ENCODE peak calls at places on chromosome 9, in nine cellular contexts. One of them, this sample, is unnamed.

GRCh38 chr9:86783884-86784283 is 163.4 kb downstream of the GAS1 start:
- DNase-seq in CD8-positive, alpha-beta T cell: no peak
- DNase-seq in lower lobe of right lung: no peak
- DNase-seq in effector memory CD4-positive, alpha-beta T cell: no peak
- DNase-seq in lung: no peak
- DNase-seq in left ventricle myocardium inferior: no peak
- DNase-seq in IMR-90: peak; percentile 90
- DNase-seq in colonic mucosa: no peak
- DNase-seq in sigmoid colon: no peak
- DNase-seq in this sample: no peak

GRCh38 chr9:95772320-95773060 is 103.0 kb upstream of the ERCC6L2 start:
- DNase-seq in CD8-positive, alpha-beta T cell: no peak
- DNase-seq in lower lobe of right lung: no peak
- DNase-seq in effector memory CD4-positive, alpha-beta T cell: no peak
- DNase-seq in lung: peak; percentile 35
- DNase-seq in left ventricle myocardium inferior: no peak
- DNase-seq in IMR-90: peak; percentile 65
- DNase-seq in colonic mucosa: peak; percentile 76
- DNase-seq in sigmoid colon: peak; percentile 93
- DNase-seq in this sample: no peak

GRCh38 chr9:33044677-33045282 is 19.7 kb downstream of the DNAJA1 start:
- DNase-seq in CD8-positive, alpha-beta T cell: no peak
- DNase-seq in lower lobe of right lung: no peak
- DNase-seq in effector memory CD4-positive, alpha-beta T cell: no peak
- DNase-seq in lung: no peak
- DNase-seq in left ventricle myocardium inferior: no peak
- DNase-seq in IMR-90: no peak
- DNase-seq in colonic mucosa: peak; percentile 67
- DNase-seq in sigmoid colon: no peak
- DNase-seq in this sample: no peak

GRCh38 chr9:130445268-130445983 is 665 bp downstream of the ASS1 start:
- DNase-seq in CD8-positive, alpha-beta T cell: no peak
- DNase-seq in lower lobe of right lung: peak; percentile 65
- DNase-seq in effector memory CD4-positive, alpha-beta T cell: no peak
- DNase-seq in lung: peak; percentile 61
- DNase-seq in left ventricle myocardium inferior: peak; percentile 66
- DNase-seq in IMR-90: no peak
- DNase-seq in colonic mucosa: peak; percentile 78
- DNase-seq in sigmoid colon: peak; percentile 80
- DNase-seq in this sample: no peak

GRCh38 chr9:124188331-124189110 is 69.2 kb upstream of the NEK6 start:
- DNase-seq in CD8-positive, alpha-beta T cell: no peak
- DNase-seq in lower lobe of right lung: no peak
- DNase-seq in effector memory CD4-positive, alpha-beta T cell: no peak
- DNase-seq in lung: no peak
- DNase-seq in left ventricle myocardium inferior: no peak
- DNase-seq in IMR-90: no peak
- DNase-seq in colonic mucosa: peak; percentile 3
- DNase-seq in sigmoid colon: no peak
- DNase-seq in this sample: no peak

GRCh38 chr9:121200346-121200745 is 1.3 kb downstream of the RAB14 start:
- DNase-seq in CD8-positive, alpha-beta T cell: no peak
- DNase-seq in lower lobe of right lung: no peak
- DNase-seq in effector memory CD4-positive, alpha-beta T cell: no peak
- DNase-seq in lung: no peak
- DNase-seq in left ventricle myocardium inferior: no peak
- DNase-seq in IMR-90: no peak
- DNase-seq in colonic mucosa: no peak
- DNase-seq in sigmoid colon: no peak
- DNase-seq in this sample: no peak

GRCh38 chr9:70478963-70479641 is 64.6 kb upstream of the KLF9 start:
- DNase-seq in CD8-positive, alpha-beta T cell: no peak
- DNase-seq in lower lobe of right lung: peak; percentile 68
- DNase-seq in effector memory CD4-positive, alpha-beta T cell: no peak
- DNase-seq in lung: peak; percentile 63
- DNase-seq in left ventricle myocardium inferior: no peak
- DNase-seq in IMR-90: peak; percentile 68
- DNase-seq in colonic mucosa: peak; percentile 41
- DNase-seq in sigmoid colon: peak; percentile 92
- DNase-seq in this sample: no peak

GRCh38 chr9:72661401-72662135 is 140.2 kb downstream of the TMC1 start:
- DNase-seq in CD8-positive, alpha-beta T cell: no peak
- DNase-seq in lower lobe of right lung: no peak
- DNase-seq in effector memory CD4-positive, alpha-beta T cell: no peak
- DNase-seq in lung: no peak
- DNase-seq in left ventricle myocardium inferior: no peak
- DNase-seq in IMR-90: peak; percentile 64
- DNase-seq in colonic mucosa: no peak
- DNase-seq in sigmoid colon: no peak
- DNase-seq in this sample: peak; percentile 49

GRCh38 chr9:135226369-135227050 is 139.0 kb downstream of the OLFM1 start:
- DNase-seq in CD8-positive, alpha-beta T cell: no peak
- DNase-seq in lower lobe of right lung: peak; percentile 9
- DNase-seq in effector memory CD4-positive, alpha-beta T cell: no peak
- DNase-seq in lung: no peak
- DNase-seq in left ventricle myocardium inferior: peak; percentile 5
- DNase-seq in IMR-90: no peak
- DNase-seq in colonic mucosa: no peak
- DNase-seq in sigmoid colon: peak; percentile 52
- DNase-seq in this sample: no peak

GRCh38 chr9:77827104-77827784 is 179.1 kb upstream of the GNA14 start:
- DNase-seq in CD8-positive, alpha-beta T cell: no peak
- DNase-seq in lower lobe of right lung: no peak
- DNase-seq in effector memory CD4-positive, alpha-beta T cell: no peak
- DNase-seq in lung: no peak
- DNase-seq in left ventricle myocardium inferior: no peak
- DNase-seq in IMR-90: no peak
- DNase-seq in colonic mucosa: no peak
- DNase-seq in sigmoid colon: no peak
- DNase-seq in this sample: no peak

GRCh38 chr9:115775669-115776068 is 377.9 kb upstream of the PAPPA start:
- DNase-seq in CD8-positive, alpha-beta T cell: no peak
- DNase-seq in lower lobe of right lung: no peak
- DNase-seq in effector memory CD4-positive, alpha-beta T cell: no peak
- DNase-seq in lung: no peak
- DNase-seq in left ventricle myocardium inferior: no peak
- DNase-seq in IMR-90: peak; percentile 14
- DNase-seq in colonic mucosa: no peak
- DNase-seq in sigmoid colon: no peak
- DNase-seq in this sample: no peak

GRCh38 chr9:96758845-96759673 is 18.8 kb downstream of the ZNF510 start:
- DNase-seq in CD8-positive, alpha-beta T cell: no peak
- DNase-seq in lower lobe of right lung: no peak
- DNase-seq in effector memory CD4-positive, alpha-beta T cell: no peak
- DNase-seq in lung: no peak
- DNase-seq in left ventricle myocardium inferior: no peak
- DNase-seq in IMR-90: no peak
- DNase-seq in colonic mucosa: no peak
- DNase-seq in sigmoid colon: no peak
- DNase-seq in this sample: no peak

GRCh38 chr9:133449760-133450159 is 10.0 kb upstream of the CACFD1 start:
- DNase-seq in CD8-positive, alpha-beta T cell: no peak
- DNase-seq in lower lobe of right lung: no peak
- DNase-seq in effector memory CD4-positive, alpha-beta T cell: no peak
- DNase-seq in lung: no peak
- DNase-seq in left ventricle myocardium inferior: no peak
- DNase-seq in IMR-90: no peak
- DNase-seq in colonic mucosa: peak; percentile 66
- DNase-seq in sigmoid colon: no peak
- DNase-seq in this sample: peak; percentile 37

GRCh38 chr9:27586200-27586599 is 12.9 kb upstream of the C9orf72 start:
- DNase-seq in CD8-positive, alpha-beta T cell: no peak
- DNase-seq in lower lobe of right lung: no peak
- DNase-seq in effector memory CD4-positive, alpha-beta T cell: no peak
- DNase-seq in lung: no peak
- DNase-seq in left ventricle myocardium inferior: no peak
- DNase-seq in IMR-90: no peak
- DNase-seq in colonic mucosa: no peak
- DNase-seq in sigmoid colon: no peak
- DNase-seq in this sample: no peak

GRCh38 chr9:135512904-135513303 is 8.3 kb upstream of the LCN1 start:
- DNase-seq in CD8-positive, alpha-beta T cell: no peak
- DNase-seq in lower lobe of right lung: no peak
- DNase-seq in effector memory CD4-positive, alpha-beta T cell: no peak
- DNase-seq in lung: no peak
- DNase-seq in left ventricle myocardium inferior: no peak
- DNase-seq in IMR-90: peak; percentile 6
- DNase-seq in colonic mucosa: no peak
- DNase-seq in sigmoid colon: peak; percentile 49
- DNase-seq in this sample: no peak

DNA sequence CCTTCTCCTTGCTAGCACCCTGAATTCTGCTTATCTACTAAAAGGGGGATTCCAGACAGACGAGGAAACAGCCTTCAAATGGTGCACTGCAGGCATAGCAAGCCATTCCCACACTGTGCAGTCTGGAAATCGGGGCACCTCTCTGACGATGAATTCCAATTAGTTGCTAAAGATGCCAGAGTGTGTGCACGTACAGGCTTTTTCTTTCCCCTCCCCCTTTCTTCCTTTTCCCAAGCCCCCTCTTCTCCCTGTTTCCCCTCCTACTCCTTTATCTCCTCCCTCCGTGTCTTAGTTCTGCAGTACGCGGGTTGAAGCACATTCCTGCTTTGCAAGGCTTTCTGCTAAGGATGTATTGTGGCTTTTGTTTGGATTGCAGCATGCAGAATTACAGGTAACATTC is at the start of gene GPR21:
- DNase-seq in CD8-positive, alpha-beta T cell: no peak
- DNase-seq in lower lobe of right lung: no peak
- DNase-seq in effector memory CD4-positive, alpha-beta T cell: no peak
- DNase-seq in lung: no peak
- DNase-seq in left ventricle myocardium inferior: no peak
- DNase-seq in IMR-90: no peak
- DNase-seq in colonic mucosa: no peak
- DNase-seq in sigmoid colon: no peak
- DNase-seq in this sample: no peak
- H3K27ac ChIP-seq in CD8-positive, alpha-beta T cell: no peak within 1 kb of the TSS
- H3K27ac ChIP-seq in lower lobe of right lung: no peak within 1 kb of the TSS
- H3K27ac ChIP-seq in effector memory CD4-positive, alpha-beta T cell: no peak within 1 kb of the TSS
- H3K27ac ChIP-seq in lung: no peak within 1 kb of the TSS
- H3K27ac ChIP-seq in left ventricle myocardium inferior: peak within 1 kb of the TSS; percentile 46
- H3K27ac ChIP-seq in IMR-90: no peak within 1 kb of the TSS
- H3K27ac ChIP-seq in colonic mucosa: no peak within 1 kb of the TSS
- H3K27ac ChIP-seq in sigmoid colon: peak within 1 kb of the TSS; percentile 55
- H3K27ac ChIP-seq in this sample: no peak within 1 kb of the TSS

GRCh38 chr9:125515281-125515680 is 191.7 kb downstream of the MAPKAP1 start:
- DNase-seq in CD8-positive, alpha-beta T cell: no peak
- DNase-seq in lower lobe of right lung: no peak
- DNase-seq in effector memory CD4-positive, alpha-beta T cell: no peak
- DNase-seq in lung: no peak
- DNase-seq in left ventricle myocardium inferior: no peak
- DNase-seq in IMR-90: no peak
- DNase-seq in colonic mucosa: no peak
- DNase-seq in sigmoid colon: no peak
- DNase-seq in this sample: no peak

GRCh38 chr9:125514468-125514867 is 192.5 kb downstream of the MAPKAP1 start:
- DNase-seq in CD8-positive, alpha-beta T cell: no peak
- DNase-seq in lower lobe of right lung: no peak
- DNase-seq in effector memory CD4-positive, alpha-beta T cell: no peak
- DNase-seq in lung: no peak
- DNase-seq in left ventricle myocardium inferior: no peak
- DNase-seq in IMR-90: no peak
- DNase-seq in colonic mucosa: no peak
- DNase-seq in sigmoid colon: no peak
- DNase-seq in this sample: no peak

GRCh38 chr9:125516381-125516960 is 190.5 kb downstream of the MAPKAP1 start:
- DNase-seq in CD8-positive, alpha-beta T cell: no peak
- DNase-seq in lower lobe of right lung: no peak
- DNase-seq in effector memory CD4-positive, alpha-beta T cell: no peak
- DNase-seq in lung: no peak
- DNase-seq in left ventricle myocardium inferior: no peak
- DNase-seq in IMR-90: no peak
- DNase-seq in colonic mucosa: no peak
- DNase-seq in sigmoid colon: no peak
- DNase-seq in this sample: no peak

GRCh38 chr9:125519741-125520140 is 187.3 kb downstream of the MAPKAP1 start:
- DNase-seq in CD8-positive, alpha-beta T cell: no peak
- DNase-seq in lower lobe of right lung: no peak
- DNase-seq in effector memory CD4-positive, alpha-beta T cell: no peak
- DNase-seq in lung: no peak
- DNase-seq in left ventricle myocardium inferior: no peak
- DNase-seq in IMR-90: no peak
- DNase-seq in colonic mucosa: no peak
- DNase-seq in sigmoid colon: no peak
- DNase-seq in this sample: no peak

GRCh38 chr9:125517577-125517976 is 189.4 kb downstream of the MAPKAP1 start:
- DNase-seq in CD8-positive, alpha-beta T cell: no peak
- DNase-seq in lower lobe of right lung: no peak
- DNase-seq in effector memory CD4-positive, alpha-beta T cell: no peak
- DNase-seq in lung: no peak
- DNase-seq in left ventricle myocardium inferior: no peak
- DNase-seq in IMR-90: no peak
- DNase-seq in colonic mucosa: no peak
- DNase-seq in sigmoid colon: no peak
- DNase-seq in this sample: no peak
- H3K27ac ChIP-seq in CD8-positive, alpha-beta T cell: no peak overlapping the region
- H3K27ac ChIP-seq in lower lobe of right lung: no peak overlapping the region
- H3K27ac ChIP-seq in effector memory CD4-positive, alpha-beta T cell: no peak overlapping the region
- H3K27ac ChIP-seq in lung: no peak overlapping the region
- H3K27ac ChIP-seq in left ventricle myocardium inferior: no peak overlapping the region
- H3K27ac ChIP-seq in IMR-90: no peak overlapping the region
- H3K27ac ChIP-seq in colonic mucosa: no peak overlapping the region
- H3K27ac ChIP-seq in sigmoid colon: no peak overlapping the region
- H3K27ac ChIP-seq in this sample: no peak overlapping the region

GRCh38 chr9:136865768-136866103 is 372 bp downstream of the EDF1 start:
- DNase-seq in CD8-positive, alpha-beta T cell: no peak
- DNase-seq in lower lobe of right lung: peak; percentile 60
- DNase-seq in effector memory CD4-positive, alpha-beta T cell: no peak
- DNase-seq in lung: peak; percentile 50
- DNase-seq in left ventricle myocardium inferior: no peak
- DNase-seq in IMR-90: no peak
- DNase-seq in colonic mucosa: peak; percentile 69
- DNase-seq in sigmoid colon: peak; percentile 74
- DNase-seq in this sample: no peak
- H3K27ac ChIP-seq in CD8-positive, alpha-beta T cell: peak overlapping the region; percentile 80
- H3K27ac ChIP-seq in lower lobe of right lung: peak overlapping the region; percentile 94
- H3K27ac ChIP-seq in effector memory CD4-positive, alpha-beta T cell: peak overlapping the region; percentile 92
- H3K27ac ChIP-seq in lung: peak overlapping the region; percentile 96
- H3K27ac ChIP-seq in left ventricle myocardium inferior: peak overlapping the region; percentile 95
- H3K27ac ChIP-seq in IMR-90: peak overlapping the region; percentile 76
- H3K27ac ChIP-seq in colonic mucosa: peak overlapping the region; percentile 82
- H3K27ac ChIP-seq in sigmoid colon: peak overlapping the region; percentile 93
- H3K27ac ChIP-seq in this sample: peak overlapping the region; percentile 60

DNA sequence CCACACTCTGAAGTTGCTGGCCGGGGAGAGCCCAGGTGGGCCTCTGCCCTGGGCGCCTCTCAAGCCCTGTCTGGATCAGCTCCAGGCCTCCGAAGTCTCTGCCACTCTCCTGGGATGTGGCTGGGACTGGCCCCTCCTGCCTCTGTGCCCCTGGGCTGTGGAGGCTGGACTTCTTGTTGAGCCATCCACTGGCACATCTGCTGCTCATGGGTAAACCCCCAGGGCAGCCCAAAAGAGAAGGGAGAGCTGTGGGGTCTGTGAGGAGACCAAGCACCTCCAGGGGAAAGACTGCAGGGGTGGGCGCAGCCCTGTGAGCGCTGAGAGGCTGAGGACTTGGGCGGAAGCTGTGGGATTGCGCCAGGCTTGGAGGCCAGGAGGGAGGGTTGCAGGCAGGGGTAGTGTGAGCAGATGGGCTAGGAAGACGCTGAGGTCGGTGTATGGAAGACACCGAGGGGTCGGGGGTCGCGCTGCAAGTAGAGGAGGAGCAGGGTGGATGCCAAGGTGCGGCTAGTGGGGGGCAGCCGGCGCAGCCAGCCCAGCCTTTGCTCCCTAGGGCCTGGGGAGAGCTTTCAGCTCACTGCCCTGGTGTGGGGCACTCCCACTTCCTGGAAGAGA is 118.1 kb downstream of the WNK2 start:
- DNase-seq in CD8-positive, alpha-beta T cell: no peak
- DNase-seq in lower lobe of right lung: peak; percentile 37
- DNase-seq in effector memory CD4-positive, alpha-beta T cell: no peak
- DNase-seq in lung: no peak
- DNase-seq in left ventricle myocardium inferior: no peak
- DNase-seq in IMR-90: no peak
- DNase-seq in colonic mucosa: peak; percentile 17
- DNase-seq in sigmoid colon: peak; percentile 60
- DNase-seq in this sample: no peak
- H3K27ac ChIP-seq in CD8-positive, alpha-beta T cell: no peak overlapping the region
- H3K27ac ChIP-seq in lower lobe of right lung: no peak overlapping the region
- H3K27ac ChIP-seq in effector memory CD4-positive, alpha-beta T cell: no peak overlapping the region
- H3K27ac ChIP-seq in lung: no peak overlapping the region
- H3K27ac ChIP-seq in left ventricle myocardium inferior: no peak overlapping the region
- H3K27ac ChIP-seq in IMR-90: no peak overlapping the region
- H3K27ac ChIP-seq in colonic mucosa: no peak overlapping the region
- H3K27ac ChIP-seq in sigmoid colon: no peak overlapping the region
- H3K27ac ChIP-seq in this sample: no peak overlapping the region